ENCODE peak calls at places on chromosome 6, in eight cellular contexts. One of them, this sample, is unnamed.

GRCh38 chr6:41775293-41775882 is 4.3 kb downstream of the FRS3 start:
- DNase-seq in GM04504: no peak
- DNase-seq in naive B cell: no peak
- DNase-seq in NCI-H460: no peak
- DNase-seq in stimulated activated CD4-positive, alpha-beta T cell treated with anti-CD3 and anti-CD28 coated beads, Interleukin-1b, Interleukin-23, amount 100 ng/mL, for 1 hour: no peak
- DNase-seq in mucosa of gallbladder: no peak
- DNase-seq in body of pancreas: no peak
- DNase-seq in SK-N-SH: no peak
- DNase-seq in this sample: no peak

GRCh38 chr6:154721460-154721859 is 11.8 kb upstream of the SCAF8 start:
- DNase-seq in GM04504: peak; percentile 23
- DNase-seq in naive B cell: no peak
- DNase-seq in NCI-H460: no peak
- DNase-seq in stimulated activated CD4-positive, alpha-beta T cell treated with anti-CD3 and anti-CD28 coated beads, Interleukin-1b, Interleukin-23, amount 100 ng/mL, for 1 hour: no peak
- DNase-seq in mucosa of gallbladder: no peak
- DNase-seq in body of pancreas: no peak
- DNase-seq in SK-N-SH: no peak
- DNase-seq in this sample: no peak

GRCh38 chr6:69796081-69796626 is 656 bp downstream of the LMBRD1 start:
- DNase-seq in GM04504: peak; percentile 3
- DNase-seq in naive B cell: peak; percentile 70
- DNase-seq in NCI-H460: peak; percentile 11
- DNase-seq in stimulated activated CD4-positive, alpha-beta T cell treated with anti-CD3 and anti-CD28 coated beads, Interleukin-1b, Interleukin-23, amount 100 ng/mL, for 1 hour: no peak
- DNase-seq in mucosa of gallbladder: peak; percentile 75
- DNase-seq in body of pancreas: peak; percentile 76
- DNase-seq in SK-N-SH: no peak
- DNase-seq in this sample: peak; percentile 69

GRCh38 chr6:21665436-21666199 is 72.1 kb downstream of the SOX4 start:
- DNase-seq in GM04504: no peak
- DNase-seq in naive B cell: no peak
- DNase-seq in NCI-H460: no peak
- DNase-seq in stimulated activated CD4-positive, alpha-beta T cell treated with anti-CD3 and anti-CD28 coated beads, Interleukin-1b, Interleukin-23, amount 100 ng/mL, for 1 hour: no peak
- DNase-seq in mucosa of gallbladder: no peak
- DNase-seq in body of pancreas: no peak
- DNase-seq in SK-N-SH: peak; percentile 36
- DNase-seq in this sample: no peak

GRCh38 chr6:36120979-36121706 is 9.2 kb upstream of the MAPK13 start:
- DNase-seq in GM04504: peak; percentile 24
- DNase-seq in naive B cell: peak; percentile 65
- DNase-seq in NCI-H460: no peak
- DNase-seq in stimulated activated CD4-positive, alpha-beta T cell treated with anti-CD3 and anti-CD28 coated beads, Interleukin-1b, Interleukin-23, amount 100 ng/mL, for 1 hour: no peak
- DNase-seq in mucosa of gallbladder: peak; percentile 78
- DNase-seq in body of pancreas: peak; percentile 37
- DNase-seq in SK-N-SH: no peak
- DNase-seq in this sample: peak; percentile 79

GRCh38 chr6:158697798-158698197 is 47.9 kb downstream of the SYTL3 start:
- DNase-seq in GM04504: peak; percentile 69
- DNase-seq in naive B cell: no peak
- DNase-seq in NCI-H460: no peak
- DNase-seq in stimulated activated CD4-positive, alpha-beta T cell treated with anti-CD3 and anti-CD28 coated beads, Interleukin-1b, Interleukin-23, amount 100 ng/mL, for 1 hour: no peak
- DNase-seq in mucosa of gallbladder: no peak
- DNase-seq in body of pancreas: no peak
- DNase-seq in SK-N-SH: no peak
- DNase-seq in this sample: peak; percentile 6

GRCh38 chr6:78746457-78746856 is 120.9 kb upstream of the IRAK1BP1 start:
- DNase-seq in GM04504: no peak
- DNase-seq in naive B cell: no peak
- DNase-seq in NCI-H460: no peak
- DNase-seq in stimulated activated CD4-positive, alpha-beta T cell treated with anti-CD3 and anti-CD28 coated beads, Interleukin-1b, Interleukin-23, amount 100 ng/mL, for 1 hour: no peak
- DNase-seq in mucosa of gallbladder: no peak
- DNase-seq in body of pancreas: no peak
- DNase-seq in SK-N-SH: no peak
- DNase-seq in this sample: no peak

GRCh38 chr6:2111162-2111677 is 134.2 kb downstream of the GMDS start:
- DNase-seq in GM04504: peak; percentile 2
- DNase-seq in naive B cell: no peak
- DNase-seq in NCI-H460: no peak
- DNase-seq in stimulated activated CD4-positive, alpha-beta T cell treated with anti-CD3 and anti-CD28 coated beads, Interleukin-1b, Interleukin-23, amount 100 ng/mL, for 1 hour: no peak
- DNase-seq in mucosa of gallbladder: no peak
- DNase-seq in body of pancreas: no peak
- DNase-seq in SK-N-SH: no peak
- DNase-seq in this sample: no peak

GRCh38 chr6:108820011-108820410 is 28.2 kb upstream of the ARMC2 start:
- DNase-seq in GM04504: no peak
- DNase-seq in naive B cell: no peak
- DNase-seq in NCI-H460: no peak
- DNase-seq in stimulated activated CD4-positive, alpha-beta T cell treated with anti-CD3 and anti-CD28 coated beads, Interleukin-1b, Interleukin-23, amount 100 ng/mL, for 1 hour: no peak
- DNase-seq in mucosa of gallbladder: no peak
- DNase-seq in body of pancreas: no peak
- DNase-seq in SK-N-SH: no peak
- DNase-seq in this sample: no peak

GRCh38 chr6:683742-684440 is 9.0 kb downstream of the EXOC2 start:
- DNase-seq in GM04504: peak; percentile 42
- DNase-seq in naive B cell: no peak
- DNase-seq in NCI-H460: no peak
- DNase-seq in stimulated activated CD4-positive, alpha-beta T cell treated with anti-CD3 and anti-CD28 coated beads, Interleukin-1b, Interleukin-23, amount 100 ng/mL, for 1 hour: no peak
- DNase-seq in mucosa of gallbladder: no peak
- DNase-seq in body of pancreas: no peak
- DNase-seq in SK-N-SH: peak; percentile 63
- DNase-seq in this sample: no peak

GRCh38 chr6:163529605-163530004 is 115.1 kb downstream of the QKI start:
- DNase-seq in GM04504: peak; percentile 73
- DNase-seq in naive B cell: no peak
- DNase-seq in NCI-H460: no peak
- DNase-seq in stimulated activated CD4-positive, alpha-beta T cell treated with anti-CD3 and anti-CD28 coated beads, Interleukin-1b, Interleukin-23, amount 100 ng/mL, for 1 hour: no peak
- DNase-seq in mucosa of gallbladder: no peak
- DNase-seq in body of pancreas: no peak
- DNase-seq in SK-N-SH: no peak
- DNase-seq in this sample: no peak

GRCh38 chr6:81911446-81911845 is 159.0 kb upstream of the TENT5A start:
- DNase-seq in GM04504: no peak
- DNase-seq in naive B cell: no peak
- DNase-seq in NCI-H460: no peak
- DNase-seq in stimulated activated CD4-positive, alpha-beta T cell treated with anti-CD3 and anti-CD28 coated beads, Interleukin-1b, Interleukin-23, amount 100 ng/mL, for 1 hour: no peak
- DNase-seq in mucosa of gallbladder: no peak
- DNase-seq in body of pancreas: no peak
- DNase-seq in SK-N-SH: no peak
- DNase-seq in this sample: no peak

GRCh38 chr6:5412663-5413062 is 151.3 kb downstream of the FARS2 start:
- DNase-seq in GM04504: no peak
- DNase-seq in naive B cell: no peak
- DNase-seq in NCI-H460: no peak
- DNase-seq in stimulated activated CD4-positive, alpha-beta T cell treated with anti-CD3 and anti-CD28 coated beads, Interleukin-1b, Interleukin-23, amount 100 ng/mL, for 1 hour: no peak
- DNase-seq in mucosa of gallbladder: no peak
- DNase-seq in body of pancreas: no peak
- DNase-seq in SK-N-SH: no peak
- DNase-seq in this sample: no peak

GRCh38 chr6:133888931-133889556 is at the start of gene TCF21:
- DNase-seq in GM04504: no peak
- DNase-seq in naive B cell: no peak
- DNase-seq in NCI-H460: no peak
- DNase-seq in stimulated activated CD4-positive, alpha-beta T cell treated with anti-CD3 and anti-CD28 coated beads, Interleukin-1b, Interleukin-23, amount 100 ng/mL, for 1 hour: no peak
- DNase-seq in mucosa of gallbladder: peak; percentile 25
- DNase-seq in body of pancreas: no peak
- DNase-seq in SK-N-SH: no peak
- DNase-seq in this sample: no peak

GRCh38 chr6:88983532-88983931 is 20.1 kb upstream of the RNGTT start:
- DNase-seq in GM04504: no peak
- DNase-seq in naive B cell: no peak
- DNase-seq in NCI-H460: no peak
- DNase-seq in stimulated activated CD4-positive, alpha-beta T cell treated with anti-CD3 and anti-CD28 coated beads, Interleukin-1b, Interleukin-23, amount 100 ng/mL, for 1 hour: no peak
- DNase-seq in mucosa of gallbladder: peak; percentile 25
- DNase-seq in body of pancreas: peak; percentile 45
- DNase-seq in SK-N-SH: peak; percentile 27
- DNase-seq in this sample: no peak

GRCh38 chr6:11214438-11214837 is 18.0 kb downstream of the NEDD9 start:
- DNase-seq in GM04504: no peak
- DNase-seq in naive B cell: no peak
- DNase-seq in NCI-H460: no peak
- DNase-seq in stimulated activated CD4-positive, alpha-beta T cell treated with anti-CD3 and anti-CD28 coated beads, Interleukin-1b, Interleukin-23, amount 100 ng/mL, for 1 hour: no peak
- DNase-seq in mucosa of gallbladder: peak; percentile 28
- DNase-seq in body of pancreas: no peak
- DNase-seq in SK-N-SH: no peak
- DNase-seq in this sample: no peak

GRCh38 chr6:125357515-125358256 is 55.9 kb upstream of the HDDC2 start:
- DNase-seq in GM04504: no peak
- DNase-seq in naive B cell: peak; percentile 24
- DNase-seq in NCI-H460: no peak
- DNase-seq in stimulated activated CD4-positive, alpha-beta T cell treated with anti-CD3 and anti-CD28 coated beads, Interleukin-1b, Interleukin-23, amount 100 ng/mL, for 1 hour: no peak
- DNase-seq in mucosa of gallbladder: no peak
- DNase-seq in body of pancreas: no peak
- DNase-seq in SK-N-SH: no peak
- DNase-seq in this sample: no peak

GRCh38 chr6:157272866-157273755 is 50.2 kb downstream of the TMEM242 start:
- DNase-seq in GM04504: no peak
- DNase-seq in naive B cell: peak; percentile 34
- DNase-seq in NCI-H460: no peak
- DNase-seq in stimulated activated CD4-positive, alpha-beta T cell treated with anti-CD3 and anti-CD28 coated beads, Interleukin-1b, Interleukin-23, amount 100 ng/mL, for 1 hour: no peak
- DNase-seq in mucosa of gallbladder: no peak
- DNase-seq in body of pancreas: no peak
- DNase-seq in SK-N-SH: no peak
- DNase-seq in this sample: no peak

GRCh38 chr6:19866199-19866872 is 29.2 kb downstream of the ID4 start:
- DNase-seq in GM04504: no peak
- DNase-seq in naive B cell: no peak
- DNase-seq in NCI-H460: no peak
- DNase-seq in stimulated activated CD4-positive, alpha-beta T cell treated with anti-CD3 and anti-CD28 coated beads, Interleukin-1b, Interleukin-23, amount 100 ng/mL, for 1 hour: no peak
- DNase-seq in mucosa of gallbladder: no peak
- DNase-seq in body of pancreas: no peak
- DNase-seq in SK-N-SH: no peak
- DNase-seq in this sample: no peak

GRCh38 chr6:113672691-113673149 is 184.4 kb upstream of the MARCKS start:
- DNase-seq in GM04504: peak; percentile 53
- DNase-seq in naive B cell: no peak
- DNase-seq in NCI-H460: no peak
- DNase-seq in stimulated activated CD4-positive, alpha-beta T cell treated with anti-CD3 and anti-CD28 coated beads, Interleukin-1b, Interleukin-23, amount 100 ng/mL, for 1 hour: no peak
- DNase-seq in mucosa of gallbladder: peak; percentile 32
- DNase-seq in body of pancreas: peak; percentile 54
- DNase-seq in SK-N-SH: peak; percentile 69
- DNase-seq in this sample: no peak

GRCh38 chr6:163263196-163263595 is 151.3 kb upstream of the QKI start:
- DNase-seq in GM04504: no peak
- DNase-seq in naive B cell: no peak
- DNase-seq in NCI-H460: no peak
- DNase-seq in stimulated activated CD4-positive, alpha-beta T cell treated with anti-CD3 and anti-CD28 coated beads, Interleukin-1b, Interleukin-23, amount 100 ng/mL, for 1 hour: no peak
- DNase-seq in mucosa of gallbladder: peak; percentile 26
- DNase-seq in body of pancreas: no peak
- DNase-seq in SK-N-SH: no peak
- DNase-seq in this sample: no peak

GRCh38 chr6:127949251-127949650 is 48.4 kb upstream of the THEMIS start:
- DNase-seq in GM04504: no peak
- DNase-seq in naive B cell: no peak
- DNase-seq in NCI-H460: no peak
- DNase-seq in stimulated activated CD4-positive, alpha-beta T cell treated with anti-CD3 and anti-CD28 coated beads, Interleukin-1b, Interleukin-23, amount 100 ng/mL, for 1 hour: no peak
- DNase-seq in mucosa of gallbladder: no peak
- DNase-seq in body of pancreas: no peak
- DNase-seq in SK-N-SH: no peak
- DNase-seq in this sample: no peak

GRCh38 chr6:133241901-133242760 is 974 bp downstream of the EYA4 start:
- DNase-seq in GM04504: no peak
- DNase-seq in naive B cell: no peak
- DNase-seq in NCI-H460: no peak
- DNase-seq in stimulated activated CD4-positive, alpha-beta T cell treated with anti-CD3 and anti-CD28 coated beads, Interleukin-1b, Interleukin-23, amount 100 ng/mL, for 1 hour: no peak
- DNase-seq in mucosa of gallbladder: no peak
- DNase-seq in body of pancreas: peak; percentile 6
- DNase-seq in SK-N-SH: peak; percentile 25
- DNase-seq in this sample: no peak

GRCh38 chr6:165861226-165861625 is 198.2 kb upstream of the PDE10A start:
- DNase-seq in GM04504: no peak
- DNase-seq in naive B cell: no peak
- DNase-seq in NCI-H460: no peak
- DNase-seq in stimulated activated CD4-positive, alpha-beta T cell treated with anti-CD3 and anti-CD28 coated beads, Interleukin-1b, Interleukin-23, amount 100 ng/mL, for 1 hour: no peak
- DNase-seq in mucosa of gallbladder: no peak
- DNase-seq in body of pancreas: no peak
- DNase-seq in SK-N-SH: no peak
- DNase-seq in this sample: no peak

GRCh38 chr6:148885154-148885870 is 138.5 kb downstream of the UST start:
- DNase-seq in GM04504: peak; percentile 17
- DNase-seq in naive B cell: no peak
- DNase-seq in NCI-H460: no peak
- DNase-seq in stimulated activated CD4-positive, alpha-beta T cell treated with anti-CD3 and anti-CD28 coated beads, Interleukin-1b, Interleukin-23, amount 100 ng/mL, for 1 hour: no peak
- DNase-seq in mucosa of gallbladder: no peak
- DNase-seq in body of pancreas: no peak
- DNase-seq in SK-N-SH: no peak
- DNase-seq in this sample: no peak

GRCh38 chr6:111918825-111919224 is 45.6 kb upstream of the FYN start:
- DNase-seq in GM04504: peak; percentile 71
- DNase-seq in naive B cell: no peak
- DNase-seq in NCI-H460: no peak
- DNase-seq in stimulated activated CD4-positive, alpha-beta T cell treated with anti-CD3 and anti-CD28 coated beads, Interleukin-1b, Interleukin-23, amount 100 ng/mL, for 1 hour: no peak
- DNase-seq in mucosa of gallbladder: peak; percentile 31
- DNase-seq in body of pancreas: peak; percentile 9
- DNase-seq in SK-N-SH: no peak
- DNase-seq in this sample: no peak

GRCh38 chr6:57265755-57266221 is 43.7 kb upstream of the RAB23 start:
- DNase-seq in GM04504: peak; percentile 33
- DNase-seq in naive B cell: no peak
- DNase-seq in NCI-H460: no peak
- DNase-seq in stimulated activated CD4-positive, alpha-beta T cell treated with anti-CD3 and anti-CD28 coated beads, Interleukin-1b, Interleukin-23, amount 100 ng/mL, for 1 hour: no peak
- DNase-seq in mucosa of gallbladder: no peak
- DNase-seq in body of pancreas: no peak
- DNase-seq in SK-N-SH: no peak
- DNase-seq in this sample: no peak

GRCh38 chr6:84390334-84390733 is 162.9 kb upstream of the CEP162 start:
- DNase-seq in GM04504: no peak
- DNase-seq in naive B cell: no peak
- DNase-seq in NCI-H460: no peak
- DNase-seq in stimulated activated CD4-positive, alpha-beta T cell treated with anti-CD3 and anti-CD28 coated beads, Interleukin-1b, Interleukin-23, amount 100 ng/mL, for 1 hour: no peak
- DNase-seq in mucosa of gallbladder: no peak
- DNase-seq in body of pancreas: no peak
- DNase-seq in SK-N-SH: no peak
- DNase-seq in this sample: no peak

GRCh38 chr6:137728386-137729349 is 138.4 kb upstream of the TNFAIP3 start:
- DNase-seq in GM04504: peak; percentile 72
- DNase-seq in naive B cell: no peak
- DNase-seq in NCI-H460: no peak
- DNase-seq in stimulated activated CD4-positive, alpha-beta T cell treated with anti-CD3 and anti-CD28 coated beads, Interleukin-1b, Interleukin-23, amount 100 ng/mL, for 1 hour: no peak
- DNase-seq in mucosa of gallbladder: no peak
- DNase-seq in body of pancreas: peak; percentile 20
- DNase-seq in SK-N-SH: no peak
- DNase-seq in this sample: no peak

GRCh38 chr6:163820745-163821456 is 406.4 kb downstream of the QKI start:
- DNase-seq in GM04504: no peak
- DNase-seq in naive B cell: no peak
- DNase-seq in NCI-H460: no peak
- DNase-seq in stimulated activated CD4-positive, alpha-beta T cell treated with anti-CD3 and anti-CD28 coated beads, Interleukin-1b, Interleukin-23, amount 100 ng/mL, for 1 hour: no peak
- DNase-seq in mucosa of gallbladder: no peak
- DNase-seq in body of pancreas: no peak
- DNase-seq in SK-N-SH: peak; percentile 70
- DNase-seq in this sample: no peak

GRCh38 chr6:117919775-117920492 is 12.9 kb downstream of the SLC35F1 start:
- DNase-seq in GM04504: no peak
- DNase-seq in naive B cell: no peak
- DNase-seq in NCI-H460: no peak
- DNase-seq in stimulated activated CD4-positive, alpha-beta T cell treated with anti-CD3 and anti-CD28 coated beads, Interleukin-1b, Interleukin-23, amount 100 ng/mL, for 1 hour: no peak
- DNase-seq in mucosa of gallbladder: no peak
- DNase-seq in body of pancreas: peak; percentile 68
- DNase-seq in SK-N-SH: peak; percentile 17
- DNase-seq in this sample: peak; percentile 47

GRCh38 chr6:69061066-69061465 is 426.0 kb downstream of the ADGRB3 start:
- DNase-seq in GM04504: no peak
- DNase-seq in naive B cell: no peak
- DNase-seq in NCI-H460: no peak
- DNase-seq in stimulated activated CD4-positive, alpha-beta T cell treated with anti-CD3 and anti-CD28 coated beads, Interleukin-1b, Interleukin-23, amount 100 ng/mL, for 1 hour: no peak
- DNase-seq in mucosa of gallbladder: no peak
- DNase-seq in body of pancreas: no peak
- DNase-seq in SK-N-SH: no peak
- DNase-seq in this sample: no peak

This sample was measured in left lobe of liver.